ENCODE peak calls at places on chromosomes 2 and 18, in six cellular contexts. Q, X, W, L, K and E are unnamed samples.

GRCh38 chr2:63054812-63055509 is 4.3 kb downstream of the OTX1 start:
- DNase-seq in Q (no peak), X (no peak), W (no peak), L (no peak), K (no peak), E (no peak)

GRCh38 chr18:79945118-79946042 is 6.1 kb downstream of the SLC66A2 start:
- DNase-seq in Q (no peak), X (no peak), W (no peak), L (no peak), K (no peak), E (no peak)

GRCh38 chr2:184520441-184520840 is 77.9 kb upstream of the ZNF804A start:
- DNase-seq in Q (no peak), X (no peak), W (no peak), L (no peak), K (no peak), E (no peak)

GRCh38 chr2:13003500-13003899 is 286.8 kb downstream of the TRIB2 start:
- DNase-seq in Q (no peak), X (no peak), W (peak), L (no peak), K (no peak), E (no peak)

GRCh38 chr2:241219856-241220356 is 31.4 kb downstream of the ANO7 start:
- DNase-seq in Q (no peak), X (no peak), W (no peak), L (no peak), K (no peak), E (no peak)

GRCh38 chr2:212974692-212975091 is 176.7 kb downstream of the IKZF2 start:
- DNase-seq in Q (no peak), X (no peak), W (peak), L (no peak), K (no peak), E (no peak)

GRCh38 chr18:78538669-78539440 is 440.8 kb upstream of the SALL3 start:
- DNase-seq in Q (no peak), X (no peak), W (no peak), L (no peak), K (no peak), E (peak)

GRCh38 chr18:56756971-56757370 is 105.8 kb downstream of the WDR7 start:
- DNase-seq in Q (no peak), X (peak), W (no peak), L (no peak), K (no peak), E (no peak)

GRCh38 chr18:48923746-48924580 is 26.8 kb downstream of the SMAD7 start:
- DNase-seq in Q (no peak), X (no peak), W (peak), L (no peak), K (no peak), E (no peak)

GRCh38 chr2:174902491-174903242 is 102.5 kb downstream of the CHN1 start:
- DNase-seq in Q (no peak), X (no peak), W (peak), L (no peak), K (no peak), E (no peak)

GRCh38 chr2:201966691-201967388 is 66.8 kb upstream of the FZD7 start:
- DNase-seq in Q (no peak), X (no peak), W (no peak), L (no peak), K (no peak), E (no peak)

GRCh38 chr2:220318508-220318907 is 691.1 kb downstream of the SLC4A3 start:
- DNase-seq in Q (no peak), X (no peak), W (no peak), L (no peak), K (no peak), E (no peak)

GRCh38 chr2:141496805-141497204 is 634.0 kb downstream of the LRP1B start:
- DNase-seq in Q (no peak), X (no peak), W (peak), L (no peak), K (no peak), E (no peak)

GRCh38 chr18:55522011-55522410 is 66.0 kb downstream of the TCF4 start:
- DNase-seq in Q (peak), X (peak), W (no peak), L (no peak), K (no peak), E (no peak)
- TF ChIP-seq CTCF in Q (peak), X (peak), W (peak), L (peak), K (no peak), E (peak)

GRCh38 chr2:214310319-214310718 is 100.5 kb upstream of the VWC2L start:
- DNase-seq in Q (no peak), X (no peak), W (no peak), L (no peak), K (no peak), E (no peak)
- TF ChIP-seq CTCF in Q (no peak), X (no peak), W (no peak), L (peak), K (no peak), E (peak)

GRCh38 chr2:168348076-168348475 is 100.7 kb upstream of the STK39 start:
- DNase-seq in Q (peak), X (peak), W (peak), L (peak), K (no peak), E (no peak)
- TF ChIP-seq CTCF in Q (peak), X (peak), W (peak), L (peak), K (peak), E (peak)

DNA sequence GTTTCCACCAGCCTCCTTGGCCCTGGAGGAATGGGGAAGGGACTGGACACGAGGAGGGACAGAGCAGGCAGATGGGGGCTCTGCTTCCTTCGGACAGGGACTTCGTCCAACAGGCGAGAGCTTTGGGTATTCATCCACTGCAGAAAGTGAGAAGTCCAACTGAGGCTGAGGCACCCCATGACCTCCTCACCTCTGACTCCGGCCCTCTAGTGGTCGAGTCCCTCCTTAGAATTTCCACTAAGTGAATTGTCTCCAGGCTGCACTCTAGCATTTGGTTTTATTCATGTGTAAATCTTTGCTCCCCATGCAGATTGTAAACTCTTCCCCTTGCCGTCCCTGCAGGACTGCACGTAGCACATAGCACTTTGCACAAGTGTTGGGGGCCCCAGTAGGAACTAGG is 75.6 kb downstream of the TMEM247 start:
- DNase-seq in Q (no peak), X (no peak), W (no peak), L (no peak), K (no peak), E (no peak)
- TF ChIP-seq CTCF in Q (peak), X (peak), W (peak), L (peak), K (peak), E (no peak)

DNA sequence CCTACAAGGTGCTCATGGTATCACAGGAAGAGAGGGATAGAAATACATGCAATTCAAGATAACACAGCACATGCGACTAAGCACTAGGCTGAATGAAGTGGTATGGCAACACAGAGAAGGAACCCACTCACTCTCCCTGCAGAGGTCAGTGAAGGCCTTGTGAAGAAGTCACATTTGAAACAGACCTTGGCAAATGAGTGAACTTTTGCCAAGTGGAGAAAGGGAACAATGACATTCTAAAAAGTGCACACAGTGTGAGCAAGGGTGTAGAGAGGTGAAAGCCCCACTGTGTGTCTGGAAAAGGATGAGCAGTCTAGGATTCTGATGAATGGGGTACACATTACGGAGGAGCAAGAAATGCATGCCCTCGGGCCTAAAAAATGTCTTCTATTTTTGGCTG is 23.3 kb downstream of the KLF7 start:
- DNase-seq in Q (no peak), X (no peak), W (peak), L (no peak), K (no peak), E (no peak)
- TF ChIP-seq CTCF in Q (no peak), X (no peak), W (no peak), L (no peak), K (no peak), E (peak)

GRCh38 chr2:207791579-207792243 is 22.0 kb upstream of the FZD5 start:
- DNase-seq in Q (no peak), X (no peak), W (no peak), L (no peak), K (no peak), E (no peak)

GRCh38 chr2:207786956-207787516 is 17.3 kb upstream of the FZD5 start:
- DNase-seq in Q (no peak), X (no peak), W (no peak), L (no peak), K (no peak), E (no peak)

GRCh38 chr2:207784898-207785297 is 15.2 kb upstream of the FZD5 start:
- DNase-seq in Q (no peak), X (no peak), W (no peak), L (no peak), K (no peak), E (no peak)

GRCh38 chr2:207790898-207791297 is 21.2 kb upstream of the FZD5 start:
- DNase-seq in Q (no peak), X (no peak), W (no peak), L (no peak), K (no peak), E (no peak)

GRCh38 chr2:207787800-207788199 is 18.1 kb upstream of the FZD5 start:
- DNase-seq in Q (no peak), X (no peak), W (no peak), L (no peak), K (no peak), E (no peak)
- TF ChIP-seq CTCF in Q (no peak), X (no peak), W (no peak), L (no peak), K (no peak), E (no peak)

GRCh38 chr2:186575856-186576255 is 14.0 kb upstream of the ITGAV start:
- DNase-seq in Q (no peak), X (no peak), W (no peak), L (no peak), K (no peak), E (no peak)

GRCh38 chr2:186572705-186573104 is 17.2 kb upstream of the ITGAV start:
- DNase-seq in Q (no peak), X (no peak), W (no peak), L (no peak), K (no peak), E (no peak)

GRCh38 chr2:186570587-186570986 is 19.3 kb upstream of the ITGAV start:
- DNase-seq in Q (no peak), X (no peak), W (peak), L (no peak), K (no peak), E (no peak)

GRCh38 chr2:186575302-186575701 is 14.6 kb upstream of the ITGAV start:
- DNase-seq in Q (peak), X (no peak), W (peak), L (peak), K (no peak), E (no peak)

GRCh38 chr2:186573528-186573927 is 16.3 kb upstream of the ITGAV start:
- DNase-seq in Q (no peak), X (no peak), W (no peak), L (no peak), K (no peak), E (no peak)
- TF ChIP-seq CTCF in Q (no peak), X (no peak), W (no peak), L (no peak), K (no peak), E (no peak)

GRCh38 chr18:28013064-28013463 is 163.9 kb downstream of the CDH2 start:
- DNase-seq in Q (no peak), X (no peak), W (peak), L (no peak), K (no peak), E (no peak)
- TF ChIP-seq CTCF in Q (no peak), X (peak), W (peak), L (peak), K (no peak), E (peak)

GRCh38 chr2:176134978-176135575 is 5.6 kb downstream of the HOXD8 start:
- DNase-seq in Q (no peak), X (no peak), W (no peak), L (no peak), K (no peak), E (no peak)
- TF ChIP-seq CTCF in Q (no peak), X (no peak), W (no peak), L (no peak), K (no peak), E (no peak)

GRCh38 chr2:170966648-170967396 is 37.8 kb downstream of the GORASP2 start:
- DNase-seq in Q (peak), X (peak), W (no peak), L (no peak), K (no peak), E (no peak)
- TF ChIP-seq CTCF in Q (peak), X (peak), W (peak), L (peak), K (no peak), E (peak)